ENCODE peak calls at places on chromosomes 13 and 19, in six cellular contexts. I is heart right ventricle; U is lung; J is stomach; W is stimulated activated CD4-positive, alpha-beta T cell treated with anti-CD3 and anti-CD28 coated beads, Interleukin-1b, Interleukin-23, amount 100 ng/mL, for 1 hour; E is memory B cell. M is an unnamed sample.

GRCh38 chr19:14479985-14480694 is 5.0 kb upstream of the PTGER1 start:
- DNase-seq in U (no peak), E (peak), J (peak), I (peak), W (peak), M (peak)

GRCh38 chr19:31718898-31719297 is 369.7 kb upstream of the TSHZ3 start:
- DNase-seq in J (no peak), E (no peak), W (no peak), I (no peak), U (no peak), M (no peak)

GRCh38 chr13:86922936-86923335 is 748.2 kb upstream of the SLITRK5 start:
- DNase-seq in U (no peak), J (no peak), I (no peak), W (no peak), E (no peak), M (no peak)

GRCh38 chr19:41537789-41538188 is 38.2 kb upstream of the CEACAM21 start:
- DNase-seq in E (no peak), I (no peak), W (no peak), J (no peak), U (no peak), M (no peak)

GRCh38 chr19:37055330-37055729 is 22.9 kb upstream of the ZNF420 start:
- DNase-seq in I (no peak), J (no peak), E (no peak), U (no peak), W (no peak), M (no peak)

GRCh38 chr19:7787141-7787540 is 24.1 kb downstream of the CLEC4M start:
- DNase-seq in I (peak), U (no peak), E (no peak), J (no peak), W (no peak), M (no peak)

GRCh38 chr13:20191902-20192469 is 752 bp downstream of the GJB2 start:
- DNase-seq in U (no peak), J (peak), I (no peak), E (no peak), W (no peak), M (no peak)

GRCh38 chr13:85590231-85590931 is 208.8 kb downstream of the SLITRK6 start:
- DNase-seq in E (no peak), U (no peak), I (no peak), J (no peak), W (no peak), M (no peak)

GRCh38 chr19:6724631-6725185 is 4.3 kb upstream of the C3 start:
- DNase-seq in U (no peak), J (no peak), W (no peak), E (no peak), I (no peak), M (no peak)

GRCh38 chr19:43290568-43291359 is 21.4 kb upstream of the PSG9 start:
- DNase-seq in U (no peak), J (no peak), I (no peak), E (no peak), W (no peak), M (no peak)

GRCh38 chr13:44148159-44148929 is 225.3 kb upstream of the SERP2 start:
- DNase-seq in E (no peak), U (peak), J (no peak), I (no peak), W (no peak), M (no peak)

GRCh38 chr13:102323012-102323411 is 78.8 kb downstream of the FGF14 start:
- DNase-seq in J (no peak), E (no peak), W (no peak), U (no peak), I (no peak), M (no peak)

GRCh38 chr19:58497634-58498170 is 14.1 kb downstream of the SLC27A5 start:
- DNase-seq in U (no peak), E (no peak), I (no peak), J (no peak), W (no peak), M (no peak)

GRCh38 chr13:44576396-44577235 is 486 bp upstream of the TSC22D1 start:
- DNase-seq in E (no peak), J (peak), W (peak), U (no peak), I (no peak), M (peak)

GRCh38 chr19:12695090-12695489 is 1.3 kb downstream of the FBXW9 start:
- DNase-seq in W (no peak), E (no peak), I (no peak), U (no peak), J (no peak), M (no peak)

GRCh38 chr19:48698046-48698445 is 2.3 kb downstream of the FUT2 start:
- DNase-seq in U (peak), E (no peak), J (peak), I (no peak), W (no peak), M (no peak)

GRCh38 chr19:11197291-11198174 is at the start of gene KANK2:
- DNase-seq in I (peak), W (peak), J (peak), U (peak), E (peak), M (peak)

GRCh38 chr19:23075031-23075733 is 41.6 kb upstream of the ZNF730 start:
- DNase-seq in W (no peak), U (peak), J (no peak), I (peak), E (no peak), M (no peak)

GRCh38 chr13:111533900-111534645 is 213.6 kb downstream of the TEX29 start:
- DNase-seq in U (no peak), J (no peak), I (no peak), E (no peak), W (no peak), M (no peak)

GRCh38 chr19:17105548-17105947 is 30.0 kb downstream of the MYO9B start:
- DNase-seq in U (no peak), W (no peak), J (no peak), E (no peak), I (no peak), M (no peak)

GRCh38 chr13:74575729-74576125 is 441.5 kb upstream of the KLF12 start:
- DNase-seq in I (peak), U (peak), E (no peak), W (peak), J (peak), M (peak)

GRCh38 chr13:43664700-43665191 is 122.0 kb downstream of the ENOX1 start:
- DNase-seq in W (no peak), I (peak), U (no peak), E (no peak), J (peak), M (no peak)

GRCh38 chr19:48633148-48634035 is 3.8 kb downstream of the DBP start:
- DNase-seq in I (no peak), U (no peak), J (no peak), E (no peak), W (no peak), M (no peak)

GRCh38 chr19:15251010-15251748 is 18.9 kb upstream of the EPHX3 start:
- DNase-seq in U (no peak), W (no peak), J (no peak), I (peak), E (no peak), M (no peak)

GRCh38 chr13:51097353-51098043 is 13.6 kb downstream of the C13orf42 start:
- DNase-seq in U (no peak), J (no peak), E (no peak), W (no peak), I (no peak), M (no peak)

GRCh38 chr19:10096615-10096963 is 5.9 kb downstream of the ANGPTL6 start:
- DNase-seq in I (no peak), E (no peak), J (no peak), U (no peak), W (no peak), M (no peak)

GRCh38 chr19:16608290-16608704 is 19.7 kb downstream of the MED26 start:
- DNase-seq in J (no peak), E (no peak), U (no peak), I (no peak), W (no peak), M (no peak)

GRCh38 chr13:28574617-28575142 is 79.8 kb upstream of the FLT1 start:
- DNase-seq in W (no peak), J (no peak), E (no peak), I (no peak), U (no peak), M (no peak)

GRCh38 chr19:14764401-14764800 is 14.0 kb downstream of the ADGRE2 start:
- DNase-seq in U (no peak), W (no peak), I (no peak), E (no peak), J (no peak), M (no peak)

M was measured in CD8-positive, alpha-beta memory T cell.